ENCODE peak calls at places on chromosomes 11 and 22, in eight cellular contexts. One of them, this sample, is unnamed.

GRCh38 chr11:61918251-61919112 is 1.1 kb upstream of the RAB3IL1 start:
- DNase-seq in SJSA1: no peak
- DNase-seq in small intestine: no peak
- DNase-seq in heart right ventricle: no peak
- DNase-seq in GM23338: no peak
- DNase-seq in neuronal stem cell: no peak
- DNase-seq in lung: no peak
- DNase-seq in heart left ventricle: no peak
- DNase-seq in this sample: peak; percentile 69

GRCh38 chr11:64025205-64025604 is 10.5 kb upstream of the FLRT1 start:
- DNase-seq in small intestine: no peak
- DNase-seq in GM23338: peak; percentile 93
- DNase-seq in heart left ventricle: no peak
- DNase-seq in lung: no peak
- DNase-seq in heart right ventricle: no peak
- DNase-seq in SJSA1: no peak
- DNase-seq in neuronal stem cell: no peak
- DNase-seq in this sample: no peak

GRCh38 chr11:2512431-2513407 is 67.9 kb downstream of the KCNQ1 start:
- DNase-seq in neuronal stem cell: no peak
- DNase-seq in lung: peak; percentile 26
- DNase-seq in heart left ventricle: peak; percentile 10
- DNase-seq in heart right ventricle: no peak
- DNase-seq in GM23338: no peak
- DNase-seq in SJSA1: no peak
- DNase-seq in small intestine: peak; percentile 45
- DNase-seq in this sample: peak; percentile 63

GRCh38 chr22:19822301-19823117 is 32.2 kb downstream of the GNB1L start:
- DNase-seq in lung: no peak
- DNase-seq in neuronal stem cell: no peak
- DNase-seq in heart left ventricle: no peak
- DNase-seq in GM23338: no peak
- DNase-seq in heart right ventricle: no peak
- DNase-seq in small intestine: peak; percentile 79
- DNase-seq in SJSA1: no peak
- DNase-seq in this sample: peak; percentile 34

GRCh38 chr11:1619449-1619848 is 2.5 kb downstream of the KRTAP5-4 start:
- DNase-seq in GM23338: no peak
- DNase-seq in neuronal stem cell: no peak
- DNase-seq in small intestine: no peak
- DNase-seq in lung: no peak
- DNase-seq in heart left ventricle: no peak
- DNase-seq in SJSA1: no peak
- DNase-seq in heart right ventricle: no peak
- DNase-seq in this sample: no peak

GRCh38 chr11:21505070-21505469 is 687.8 kb upstream of the ANO5 start:
- DNase-seq in small intestine: no peak
- DNase-seq in neuronal stem cell: no peak
- DNase-seq in heart right ventricle: no peak
- DNase-seq in heart left ventricle: no peak
- DNase-seq in lung: no peak
- DNase-seq in SJSA1: no peak
- DNase-seq in GM23338: no peak
- DNase-seq in this sample: no peak

GRCh38 chr11:13343931-13344717 is 66.5 kb downstream of the BMAL1 start:
- DNase-seq in heart left ventricle: peak; percentile 58
- DNase-seq in GM23338: peak; percentile 87
- DNase-seq in neuronal stem cell: peak; percentile 68
- DNase-seq in SJSA1: peak; percentile 89
- DNase-seq in heart right ventricle: peak; percentile 20
- DNase-seq in small intestine: peak; percentile 81
- DNase-seq in lung: peak; percentile 77
- DNase-seq in this sample: peak; percentile 79

GRCh38 chr11:68371176-68372041 is 59.0 kb downstream of the LRP5 start:
- DNase-seq in heart right ventricle: peak; percentile 69
- DNase-seq in heart left ventricle: no peak
- DNase-seq in neuronal stem cell: no peak
- DNase-seq in lung: no peak
- DNase-seq in SJSA1: no peak
- DNase-seq in GM23338: no peak
- DNase-seq in small intestine: no peak
- DNase-seq in this sample: peak; percentile 85

GRCh38 chr22:27299181-27300085 is 502.1 kb downstream of the MN1 start:
- DNase-seq in small intestine: peak; percentile 13
- DNase-seq in neuronal stem cell: no peak
- DNase-seq in heart right ventricle: no peak
- DNase-seq in heart left ventricle: peak; percentile 16
- DNase-seq in GM23338: peak; percentile 36
- DNase-seq in lung: no peak
- DNase-seq in SJSA1: no peak
- DNase-seq in this sample: no peak

GRCh38 chr22:19800761-19801244 is 40.2 kb downstream of the TBX1 start:
- DNase-seq in small intestine: no peak
- DNase-seq in neuronal stem cell: no peak
- DNase-seq in SJSA1: peak; percentile 27
- DNase-seq in lung: no peak
- DNase-seq in GM23338: peak; percentile 63
- DNase-seq in heart left ventricle: no peak
- DNase-seq in heart right ventricle: peak; percentile 20
- DNase-seq in this sample: no peak

GRCh38 chr11:46281374-46281831 is 3.9 kb downstream of the CREB3L1 start:
- DNase-seq in SJSA1: peak; percentile 93
- DNase-seq in heart left ventricle: no peak
- DNase-seq in heart right ventricle: no peak
- DNase-seq in lung: no peak
- DNase-seq in GM23338: peak; percentile 62
- DNase-seq in neuronal stem cell: no peak
- DNase-seq in small intestine: peak; percentile 66
- DNase-seq in this sample: no peak

GRCh38 chr11:46286789-46287188 is 9.3 kb downstream of the CREB3L1 start:
- DNase-seq in small intestine: peak; percentile 49
- DNase-seq in GM23338: no peak
- DNase-seq in heart left ventricle: no peak
- DNase-seq in SJSA1: no peak
- DNase-seq in lung: no peak
- DNase-seq in neuronal stem cell: no peak
- DNase-seq in heart right ventricle: no peak
- DNase-seq in this sample: no peak

GRCh38 chr11:46285594-46286033 is 8.2 kb downstream of the CREB3L1 start:
- DNase-seq in SJSA1: no peak
- DNase-seq in heart right ventricle: peak; percentile 66
- DNase-seq in heart left ventricle: peak; percentile 45
- DNase-seq in lung: no peak
- DNase-seq in small intestine: no peak
- DNase-seq in neuronal stem cell: no peak
- DNase-seq in GM23338: peak; percentile 52
- DNase-seq in this sample: peak; percentile 62

GRCh38 chr11:46288451-46288850 is 11.0 kb downstream of the CREB3L1 start:
- DNase-seq in GM23338: no peak
- DNase-seq in SJSA1: no peak
- DNase-seq in heart left ventricle: no peak
- DNase-seq in neuronal stem cell: no peak
- DNase-seq in heart right ventricle: no peak
- DNase-seq in small intestine: no peak
- DNase-seq in lung: no peak
- DNase-seq in this sample: no peak

GRCh38 chr11:46285173-46285572 is 7.7 kb downstream of the CREB3L1 start:
- DNase-seq in heart left ventricle: no peak
- DNase-seq in neuronal stem cell: no peak
- DNase-seq in lung: no peak
- DNase-seq in heart right ventricle: no peak
- DNase-seq in GM23338: no peak
- DNase-seq in small intestine: no peak
- DNase-seq in SJSA1: no peak
- DNase-seq in this sample: no peak
- H3K4me3 ChIP-seq in heart left ventricle: no peak overlapping the region
- H3K4me3 ChIP-seq in neuronal stem cell: no peak overlapping the region
- H3K4me3 ChIP-seq in lung: no peak overlapping the region
- H3K4me3 ChIP-seq in heart right ventricle: no peak overlapping the region
- H3K4me3 ChIP-seq in GM23338: no peak overlapping the region
- H3K4me3 ChIP-seq in small intestine: no peak overlapping the region
- H3K4me3 ChIP-seq in SJSA1: no peak overlapping the region
- H3K4me3 ChIP-seq in this sample: no peak overlapping the region

GRCh38 chr11:134157451-134157850 is 66.3 kb downstream of the NCAPD3 start:
- DNase-seq in SJSA1: no peak
- DNase-seq in lung: no peak
- DNase-seq in heart left ventricle: no peak
- DNase-seq in neuronal stem cell: no peak
- DNase-seq in GM23338: no peak
- DNase-seq in small intestine: no peak
- DNase-seq in heart right ventricle: no peak
- DNase-seq in this sample: no peak

GRCh38 chr11:134155456-134155855 is 68.3 kb downstream of the NCAPD3 start:
- DNase-seq in heart left ventricle: no peak
- DNase-seq in neuronal stem cell: no peak
- DNase-seq in GM23338: no peak
- DNase-seq in SJSA1: no peak
- DNase-seq in small intestine: no peak
- DNase-seq in lung: no peak
- DNase-seq in heart right ventricle: no peak
- DNase-seq in this sample: no peak

GRCh38 chr11:134154441-134154840 is 69.3 kb downstream of the NCAPD3 start:
- DNase-seq in heart right ventricle: no peak
- DNase-seq in heart left ventricle: no peak
- DNase-seq in SJSA1: no peak
- DNase-seq in lung: no peak
- DNase-seq in GM23338: no peak
- DNase-seq in small intestine: no peak
- DNase-seq in neuronal stem cell: no peak
- DNase-seq in this sample: no peak

GRCh38 chr11:134158023-134158422 is 65.7 kb downstream of the NCAPD3 start:
- DNase-seq in heart right ventricle: no peak
- DNase-seq in SJSA1: no peak
- DNase-seq in neuronal stem cell: no peak
- DNase-seq in heart left ventricle: no peak
- DNase-seq in small intestine: no peak
- DNase-seq in GM23338: no peak
- DNase-seq in lung: no peak
- DNase-seq in this sample: no peak

DNA sequence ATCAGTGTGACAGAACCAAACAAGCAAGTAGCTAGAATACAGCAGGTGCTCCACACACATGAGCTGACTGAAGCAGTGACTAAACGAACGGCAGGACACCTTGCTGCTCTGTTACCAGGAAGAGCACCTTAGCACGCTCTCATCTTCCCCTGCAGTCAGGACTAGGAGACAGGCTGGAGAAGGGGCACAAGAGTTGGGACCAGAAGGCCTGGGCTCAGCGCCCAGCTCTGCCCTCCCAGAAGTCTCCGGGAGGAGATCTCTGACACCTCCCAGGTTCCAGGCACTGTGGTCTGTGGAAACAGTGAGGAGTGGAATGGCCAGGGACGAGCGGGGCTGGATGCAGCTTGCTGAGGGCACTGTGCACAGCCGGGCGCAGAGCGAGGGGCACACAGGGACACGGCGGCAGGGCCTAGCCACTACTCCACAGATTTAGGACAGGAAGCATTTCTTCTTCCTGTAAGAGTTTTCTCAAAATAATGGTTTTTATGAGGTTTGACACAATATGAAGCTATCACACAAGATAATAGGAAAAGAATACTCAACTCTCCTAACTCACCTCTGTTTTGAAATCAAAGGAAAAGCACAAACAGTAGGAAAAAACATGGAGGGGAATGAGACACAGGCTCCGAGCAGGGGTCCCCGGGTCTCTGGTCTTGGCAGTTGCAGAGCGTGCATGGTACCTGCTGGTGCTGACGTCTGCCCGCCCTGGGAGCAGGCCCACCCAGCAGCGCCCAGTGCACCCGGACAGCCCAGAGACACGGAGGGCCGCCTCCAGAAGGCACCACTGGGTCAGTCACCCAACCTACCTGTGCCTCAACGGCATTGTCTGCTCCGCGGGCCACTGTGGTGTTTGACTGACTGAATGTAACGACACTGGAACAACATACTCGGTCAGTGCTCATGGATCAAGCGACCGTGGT is 67.6 kb downstream of the NCAPD3 start:
- DNase-seq in neuronal stem cell: no peak
- DNase-seq in heart right ventricle: no peak
- DNase-seq in small intestine: no peak
- DNase-seq in SJSA1: no peak
- DNase-seq in heart left ventricle: no peak
- DNase-seq in GM23338: no peak
- DNase-seq in lung: no peak
- DNase-seq in this sample: no peak
- H3K27ac ChIP-seq in neuronal stem cell: no peak overlapping the region
- H3K27ac ChIP-seq in heart right ventricle: no peak overlapping the region
- H3K27ac ChIP-seq in small intestine: no peak overlapping the region
- H3K27ac ChIP-seq in SJSA1: no peak overlapping the region
- H3K27ac ChIP-seq in heart left ventricle: no peak overlapping the region
- H3K27ac ChIP-seq in GM23338: no peak overlapping the region
- H3K27ac ChIP-seq in lung: no peak overlapping the region
- H3K27ac ChIP-seq in this sample: no peak overlapping the region

DNA sequence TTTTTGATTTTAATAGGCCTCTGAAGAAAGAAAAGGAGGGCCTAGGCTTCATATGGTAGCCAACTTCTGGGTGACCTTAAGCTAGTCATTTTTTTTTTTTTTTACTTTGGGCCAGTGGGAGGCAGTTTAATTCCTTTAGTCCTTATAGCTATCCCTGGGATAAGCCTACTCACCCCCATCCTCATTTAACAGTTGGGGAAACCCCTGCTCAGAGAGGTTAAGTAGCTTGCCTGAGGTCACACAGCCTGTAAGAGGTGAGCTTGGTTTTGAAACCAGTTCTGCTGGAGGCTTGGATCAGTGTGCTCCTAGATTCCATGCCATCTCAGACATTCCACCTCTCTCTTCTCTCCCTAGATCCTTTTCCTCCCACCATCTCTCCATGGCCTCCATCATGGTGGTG is 86.4 kb downstream of the MYO18B start:
- DNase-seq in neuronal stem cell: no peak
- DNase-seq in GM23338: no peak
- DNase-seq in lung: no peak
- DNase-seq in small intestine: no peak
- DNase-seq in heart left ventricle: no peak
- DNase-seq in SJSA1: no peak
- DNase-seq in heart right ventricle: no peak
- DNase-seq in this sample: no peak
- H3K4me1 ChIP-seq in neuronal stem cell: peaks cover 9% of the 10 kb centered on the region
- H3K4me1 ChIP-seq in GM23338: no peaks in the 10 kb centered on the region
- H3K4me1 ChIP-seq in lung: no peaks in the 10 kb centered on the region
- H3K4me1 ChIP-seq in small intestine: no peaks in the 10 kb centered on the region
- H3K4me1 ChIP-seq in heart left ventricle: peaks cover 3% of the 10 kb centered on the region
- H3K4me1 ChIP-seq in SJSA1: no peaks in the 10 kb centered on the region
- H3K4me1 ChIP-seq in heart right ventricle: no peaks in the 10 kb centered on the region
- H3K4me1 ChIP-seq in this sample: no peaks in the 10 kb centered on the region

DNA sequence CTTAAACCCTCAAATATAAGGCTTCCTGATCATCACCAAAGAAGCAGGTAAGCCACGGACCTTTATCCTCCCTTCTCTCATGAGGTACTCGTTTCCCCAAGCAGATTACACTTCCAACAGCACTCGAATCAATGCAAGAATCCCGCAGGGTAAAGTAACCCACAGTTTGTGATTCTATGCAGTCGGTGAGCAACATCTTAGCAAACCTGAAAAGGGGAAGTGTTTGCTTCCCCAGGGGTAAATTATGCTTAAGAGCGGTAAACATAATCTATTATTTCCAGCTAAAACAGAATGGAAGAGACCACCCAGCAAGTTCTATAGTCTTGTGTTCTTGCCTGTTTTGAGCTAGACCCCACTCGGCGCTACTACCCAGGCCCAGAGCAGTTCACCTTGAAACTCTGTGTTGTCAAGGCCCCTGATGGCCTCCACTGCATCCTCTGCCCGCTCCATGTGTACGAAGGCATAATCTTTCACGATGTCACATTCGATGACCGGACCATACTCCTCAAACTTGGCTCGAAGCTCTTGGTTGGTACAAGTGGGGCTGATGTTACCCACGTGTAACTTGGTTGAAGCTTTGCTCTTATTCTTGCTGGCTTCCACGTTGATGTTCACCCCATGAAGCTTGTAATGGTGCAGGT is 1.3 kb downstream of the RBM4B start:
- DNase-seq in neuronal stem cell: no peak
- DNase-seq in heart left ventricle: no peak
- DNase-seq in lung: no peak
- DNase-seq in heart right ventricle: no peak
- DNase-seq in GM23338: no peak
- DNase-seq in SJSA1: no peak
- DNase-seq in small intestine: no peak
- DNase-seq in this sample: no peak
- H3K4me3 ChIP-seq in neuronal stem cell: no peak overlapping the region
- H3K4me3 ChIP-seq in heart left ventricle: peak overlapping the region; percentile 83
- H3K4me3 ChIP-seq in lung: no peak overlapping the region
- H3K4me3 ChIP-seq in heart right ventricle: peak overlapping the region; percentile 81
- H3K4me3 ChIP-seq in GM23338: peak overlapping the region; percentile 65
- H3K4me3 ChIP-seq in SJSA1: no peak overlapping the region
- H3K4me3 ChIP-seq in small intestine: no peak overlapping the region
- H3K4me3 ChIP-seq in this sample: peak overlapping the region; percentile 9

This sample was measured in aorta.